ENCODE peak calls at places on chromosome X, in nine cellular contexts. A is psoas muscle, K is left ventricle myocardium inferior, L is right atrium auricular region, E is keratinocyte, Z is tibial nerve, T is gastrocnemius medialis, G is dorsolateral prefrontal cortex, N is MM.1S. C is an unnamed sample.

GRCh38 chrX:29422034-29422433 is 793.3 kb upstream of the MAGEB2 start:
- DNase-seq in A (no peak), K (no peak), L (no peak), E (no peak), Z (no peak), T (no peak), G (no peak), N (no peak), C (no peak)

GRCh38 chrX:74449322-74449936 is 28.1 kb downstream of the SLC16A2 start:
- DNase-seq in A (no peak), K (no peak), L (no peak), E (peak), Z (no peak), T (no peak), G (no peak), N (no peak), C (no peak)

GRCh38 chrX:134377537-134377936 is 82.4 kb upstream of the HPRT1 start:
- DNase-seq in A (no peak), K (no peak), L (no peak), E (no peak), Z (no peak), T (no peak), G (no peak), N (peak), C (peak)

GRCh38 chrX:68440940-68441339 is 7.6 kb upstream of the OPHN1 start:
- DNase-seq in A (no peak), K (peak), L (peak), E (no peak), Z (peak), T (no peak), G (no peak), N (no peak), C (peak)

GRCh38 chrX:53223068-53223693 is 1.8 kb downstream of the KDM5C start:
- DNase-seq in A (no peak), K (no peak), L (no peak), E (no peak), Z (no peak), T (peak), G (no peak), N (no peak), C (no peak)

GRCh38 chrX:70454441-70455365 is 10.1 kb downstream of the DLG3 start:
- DNase-seq in A (no peak), K (peak), L (peak), E (peak), Z (peak), T (no peak), G (no peak), N (peak), C (peak)

GRCh38 chrX:118058924-118059323 is 57.7 kb downstream of the KLHL13 start:
- DNase-seq in A (no peak), K (no peak), L (no peak), E (no peak), Z (no peak), T (no peak), G (no peak), N (no peak), C (no peak)

GRCh38 chrX:40176979-40177430 is 79.2 kb upstream of the BCOR start:
- DNase-seq in A (peak), K (no peak), L (no peak), E (no peak), Z (no peak), T (no peak), G (no peak), N (peak), C (no peak)

GRCh38 chrX:109635151-109635550 is 10.2 kb upstream of the KCNE5 start:
- DNase-seq in A (no peak), K (no peak), L (no peak), E (no peak), Z (no peak), T (no peak), G (no peak), N (peak), C (peak)

GRCh38 chrX:80747832-80748231 is 61.8 kb downstream of the BRWD3 start:
- DNase-seq in A (no peak), K (no peak), L (no peak), E (no peak), Z (no peak), T (no peak), G (no peak), N (no peak), C (peak)

GRCh38 chrX:96372313-96373046 is 312.2 kb upstream of the DIAPH2 start:
- DNase-seq in A (no peak), K (no peak), L (no peak), E (no peak), Z (no peak), T (no peak), G (no peak), N (peak), C (peak)

GRCh38 chrX:72297953-72298730 is 7.6 kb downstream of the CITED1 start:
- DNase-seq in A (no peak), K (no peak), L (no peak), E (no peak), Z (no peak), T (no peak), G (no peak), N (peak), C (no peak)

GRCh38 chrX:18410038-18410437 is 15.4 kb upstream of the CDKL5 start:
- DNase-seq in A (no peak), K (no peak), L (no peak), E (no peak), Z (no peak), T (no peak), G (no peak), N (no peak), C (peak)
- TF ChIP-seq CTCF in A (no peak), K (peak), L (peak), E (peak), Z (no peak), T (no peak), G (peak), N (no peak), C (peak)

GRCh38 chrX:21875013-21875412 is 19.2 kb downstream of the YY2 start:
- DNase-seq in A (no peak), K (no peak), L (no peak), E (no peak), Z (no peak), T (no peak), G (no peak), N (no peak), C (no peak)
- H3K27ac ChIP-seq in A (no peak), K (no peak), L (no peak), E (no peak), Z (no peak), T (no peak), G (no peak), N (no peak), C (no peak)

GRCh38 chrX:34338046-34338445 is 205.9 kb upstream of the FAM47A start:
- DNase-seq in A (no peak), K (no peak), L (no peak), E (no peak), Z (no peak), T (no peak), G (no peak), N (no peak), C (no peak)

DNA sequence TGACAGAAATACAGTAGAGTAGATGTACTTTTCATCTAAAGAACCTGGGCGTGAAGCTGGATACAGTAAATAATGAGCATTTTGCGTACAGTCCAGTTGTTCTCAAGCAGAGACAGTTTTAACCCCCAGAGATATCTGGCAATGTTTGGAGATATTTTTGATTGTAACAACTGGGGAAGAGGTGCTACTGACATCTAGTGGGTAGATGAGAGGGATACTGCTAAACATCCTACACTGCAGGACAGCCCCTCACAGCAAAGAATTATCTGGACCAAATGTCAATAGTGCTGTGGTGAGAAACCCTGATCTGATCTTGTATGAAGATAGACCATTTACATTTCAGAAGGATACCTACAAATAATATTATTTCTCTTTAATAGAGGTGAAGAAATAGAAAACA is 200.2 kb upstream of the FAM47A start:
- DNase-seq in A (no peak), K (no peak), L (no peak), E (no peak), Z (no peak), T (no peak), G (no peak), N (no peak), C (peak)
- TF ChIP-seq CTCF in A (peak), K (no peak), L (peak), E (no peak), Z (no peak), T (no peak), G (no peak), N (peak), C (peak)

DNA sequence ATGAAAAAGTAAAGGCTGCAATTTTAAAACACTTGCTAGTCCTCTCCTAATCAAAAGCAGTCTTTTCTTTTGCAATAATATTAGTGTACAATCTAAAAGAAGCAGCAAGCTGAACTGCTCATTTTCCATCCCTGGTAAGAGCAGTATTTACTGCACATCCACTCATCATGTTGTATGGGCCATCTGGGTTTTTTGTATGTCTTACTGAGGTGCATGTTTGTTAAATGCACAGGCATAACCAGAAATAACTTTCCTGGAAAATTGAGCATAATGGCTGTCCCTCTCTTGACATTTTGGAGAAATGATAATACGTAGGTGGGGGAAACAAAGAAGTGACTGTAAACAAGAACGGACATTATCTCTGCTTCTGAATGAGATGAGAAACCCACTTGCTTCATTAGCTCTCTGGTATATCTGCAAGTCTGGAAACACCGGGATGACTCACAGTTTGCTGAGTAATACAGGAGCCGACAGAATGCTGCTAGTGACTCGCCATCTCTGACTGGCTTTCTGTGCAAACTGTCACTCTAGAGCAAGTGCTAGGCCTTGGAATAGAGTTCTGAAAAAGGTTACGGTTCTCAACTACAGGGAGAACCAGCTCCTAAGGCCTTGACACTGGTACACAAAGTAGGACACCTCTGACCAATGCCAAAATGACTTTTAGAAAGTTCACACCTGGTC is 85.7 kb upstream of the MTM1 start:
- DNase-seq in A (no peak), K (no peak), L (no peak), E (no peak), Z (no peak), T (no peak), G (no peak), N (no peak), C (peak)
- H3K27ac ChIP-seq in A (peak), K (no peak), L (no peak), E (no peak), Z (no peak), T (no peak), G (no peak), N (no peak), C (no peak)

C was measured in brain microvascular endothelial cell.